ENCODE peak calls at places on chromosomes 4 and X, in five cellular contexts. One of them, this sample, is unnamed.

GRCh38 chr4:121272526-121272925 is 108.3 kb downstream of the QRFPR start:
- DNase-seq in MM.1S: peak
- DNase-seq in HCT116: no peak
- DNase-seq in SK-N-SH: no peak
- DNase-seq in neural progenitor cell: no peak
- DNase-seq in this sample: peak

GRCh38 chr4:87481342-87481741 is 47.8 kb downstream of the SPARCL1 start:
- DNase-seq in HCT116: no peak
- DNase-seq in SK-N-SH: no peak
- DNase-seq in neural progenitor cell: no peak
- DNase-seq in MM.1S: no peak
- DNase-seq in this sample: no peak

GRCh38 chr4:2881431-2881830 is 37.8 kb downstream of the ADD1 start:
- DNase-seq in MM.1S: no peak
- DNase-seq in SK-N-SH: no peak
- DNase-seq in HCT116: no peak
- DNase-seq in neural progenitor cell: no peak
- DNase-seq in this sample: no peak

GRCh38 chrX:21986596-21986995 is 45.5 kb upstream of the PHEX start:
- DNase-seq in HCT116: no peak
- DNase-seq in SK-N-SH: no peak
- DNase-seq in neural progenitor cell: no peak
- DNase-seq in MM.1S: no peak
- DNase-seq in this sample: peak

GRCh38 chr4:84529169-84529751 is 30.2 kb upstream of the NKX6-1 start:
- DNase-seq in neural progenitor cell: peak
- DNase-seq in HCT116: peak
- DNase-seq in SK-N-SH: peak
- DNase-seq in MM.1S: peak
- DNase-seq in this sample: peak

GRCh38 chrX:104913348-104913747 is 307.1 kb downstream of the TEX13A start:
- DNase-seq in SK-N-SH: peak
- DNase-seq in MM.1S: peak
- DNase-seq in HCT116: no peak
- DNase-seq in neural progenitor cell: peak
- DNase-seq in this sample: peak

GRCh38 chrX:18984381-18985185 is 669 bp upstream of the PHKA2 start:
- DNase-seq in SK-N-SH: peak
- DNase-seq in MM.1S: peak
- DNase-seq in neural progenitor cell: peak
- DNase-seq in HCT116: peak
- DNase-seq in this sample: peak

GRCh38 chrX:97756879-97757278 is 873.2 kb downstream of the RPA4 start:
- DNase-seq in neural progenitor cell: no peak
- DNase-seq in MM.1S: no peak
- DNase-seq in SK-N-SH: no peak
- DNase-seq in HCT116: no peak
- DNase-seq in this sample: no peak

GRCh38 chr4:169070071-169070894 is 60.2 kb upstream of the CBR4 start:
- DNase-seq in MM.1S: no peak
- DNase-seq in SK-N-SH: no peak
- DNase-seq in neural progenitor cell: peak
- DNase-seq in HCT116: peak
- DNase-seq in this sample: peak

GRCh38 chr4:52372269-52372668 is 286.8 kb downstream of the USP46 start:
- DNase-seq in SK-N-SH: no peak
- DNase-seq in neural progenitor cell: no peak
- DNase-seq in HCT116: no peak
- DNase-seq in MM.1S: no peak
- DNase-seq in this sample: no peak

GRCh38 chr4:176437756-176438155 is 118.0 kb downstream of the SPCS3 start:
- DNase-seq in HCT116: no peak
- DNase-seq in SK-N-SH: no peak
- DNase-seq in MM.1S: no peak
- DNase-seq in neural progenitor cell: no peak
- DNase-seq in this sample: peak

GRCh38 chrX:129013574-129013973 is 509.7 kb downstream of the SMARCA1 start:
- DNase-seq in neural progenitor cell: peak
- DNase-seq in HCT116: no peak
- DNase-seq in MM.1S: no peak
- DNase-seq in SK-N-SH: no peak
- DNase-seq in this sample: no peak

GRCh38 chr4:61837395-61837794 is 637.3 kb downstream of the ADGRL3 start:
- DNase-seq in MM.1S: no peak
- DNase-seq in SK-N-SH: no peak
- DNase-seq in HCT116: no peak
- DNase-seq in neural progenitor cell: no peak
- DNase-seq in this sample: peak

GRCh38 chr4:88720749-88721428 is 23.3 kb upstream of the NAP1L5 start:
- DNase-seq in neural progenitor cell: no peak
- DNase-seq in HCT116: no peak
- DNase-seq in SK-N-SH: no peak
- DNase-seq in MM.1S: no peak
- DNase-seq in this sample: no peak

GRCh38 chr4:123838426-123838825 is 441.8 kb downstream of the SPRY1 start:
- DNase-seq in neural progenitor cell: no peak
- DNase-seq in MM.1S: no peak
- DNase-seq in SK-N-SH: no peak
- DNase-seq in HCT116: no peak
- DNase-seq in this sample: peak

GRCh38 chrX:101229155-101229554 is 9.6 kb downstream of the DRP2 start:
- DNase-seq in SK-N-SH: no peak
- DNase-seq in MM.1S: no peak
- DNase-seq in HCT116: no peak
- DNase-seq in neural progenitor cell: no peak
- DNase-seq in this sample: peak

GRCh38 chrX:150517303-150517896 is 51.0 kb upstream of the MTM1 start:
- DNase-seq in HCT116: no peak
- DNase-seq in neural progenitor cell: no peak
- DNase-seq in MM.1S: no peak
- DNase-seq in SK-N-SH: no peak
- DNase-seq in this sample: no peak

GRCh38 chr4:163913571-163913970 is 419.1 kb downstream of the TMA16 start:
- DNase-seq in MM.1S: no peak
- DNase-seq in neural progenitor cell: no peak
- DNase-seq in SK-N-SH: no peak
- DNase-seq in HCT116: no peak
- DNase-seq in this sample: no peak

GRCh38 chr4:70895405-70895804 is 6.8 kb upstream of the MOB1B start:
- DNase-seq in MM.1S: no peak
- DNase-seq in neural progenitor cell: no peak
- DNase-seq in SK-N-SH: no peak
- DNase-seq in HCT116: no peak
- DNase-seq in this sample: no peak

GRCh38 chr4:3384391-3384770 is 57.4 kb upstream of the HGFAC start:
- DNase-seq in HCT116: no peak
- DNase-seq in neural progenitor cell: no peak
- DNase-seq in SK-N-SH: no peak
- DNase-seq in MM.1S: no peak
- DNase-seq in this sample: no peak

GRCh38 chrX:69215161-69215560 is 49.9 kb upstream of the PJA1 start:
- DNase-seq in MM.1S: no peak
- DNase-seq in neural progenitor cell: no peak
- DNase-seq in SK-N-SH: no peak
- DNase-seq in HCT116: no peak
- DNase-seq in this sample: no peak

GRCh38 chr4:153464068-153464467 is 2.1 kb upstream of the TMEM131L start:
- DNase-seq in SK-N-SH: no peak
- DNase-seq in HCT116: no peak
- DNase-seq in neural progenitor cell: no peak
- DNase-seq in MM.1S: no peak
- DNase-seq in this sample: peak

GRCh38 chrX:155888139-155888538 is 7.0 kb downstream of the VAMP7 start:
- DNase-seq in HCT116: peak
- DNase-seq in SK-N-SH: no peak
- DNase-seq in MM.1S: no peak
- DNase-seq in neural progenitor cell: no peak
- DNase-seq in this sample: peak

GRCh38 chr4:166491635-166492034 is 618.6 kb downstream of the TLL1 start:
- DNase-seq in neural progenitor cell: no peak
- DNase-seq in SK-N-SH: no peak
- DNase-seq in HCT116: no peak
- DNase-seq in MM.1S: no peak
- DNase-seq in this sample: no peak

GRCh38 chr4:2860391-2861348 is 17.0 kb downstream of the ADD1 start:
- DNase-seq in neural progenitor cell: peak
- DNase-seq in SK-N-SH: no peak
- DNase-seq in HCT116: no peak
- DNase-seq in MM.1S: no peak
- DNase-seq in this sample: no peak

GRCh38 chrX:31251336-31251735 is 179.5 kb upstream of the FTHL17 start:
- DNase-seq in SK-N-SH: no peak
- DNase-seq in neural progenitor cell: no peak
- DNase-seq in MM.1S: no peak
- DNase-seq in HCT116: no peak
- DNase-seq in this sample: no peak

GRCh38 chr4:177484613-177485021 is 42.4 kb upstream of the AGA start:
- DNase-seq in neural progenitor cell: no peak
- DNase-seq in HCT116: peak
- DNase-seq in MM.1S: no peak
- DNase-seq in SK-N-SH: no peak
- DNase-seq in this sample: peak

GRCh38 chr4:749771-750666 is 44.4 kb downstream of the PCGF3 start:
- DNase-seq in SK-N-SH: no peak
- DNase-seq in HCT116: no peak
- DNase-seq in MM.1S: no peak
- DNase-seq in neural progenitor cell: no peak
- DNase-seq in this sample: no peak

GRCh38 chrX:132488092-132488749 is 617 bp downstream of the MBNL3 start:
- DNase-seq in SK-N-SH: no peak
- DNase-seq in neural progenitor cell: no peak
- DNase-seq in MM.1S: peak
- DNase-seq in HCT116: no peak
- DNase-seq in this sample: peak

GRCh38 chr4:2445130-2445529 is 23.8 kb upstream of the RNF4 start:
- DNase-seq in HCT116: no peak
- DNase-seq in MM.1S: no peak
- DNase-seq in SK-N-SH: no peak
- DNase-seq in neural progenitor cell: no peak
- DNase-seq in this sample: no peak

GRCh38 chr4:30801876-30802275 is 81.7 kb downstream of the PCDH7 start:
- DNase-seq in SK-N-SH: no peak
- DNase-seq in MM.1S: no peak
- DNase-seq in neural progenitor cell: no peak
- DNase-seq in HCT116: no peak
- DNase-seq in this sample: no peak

DNA sequence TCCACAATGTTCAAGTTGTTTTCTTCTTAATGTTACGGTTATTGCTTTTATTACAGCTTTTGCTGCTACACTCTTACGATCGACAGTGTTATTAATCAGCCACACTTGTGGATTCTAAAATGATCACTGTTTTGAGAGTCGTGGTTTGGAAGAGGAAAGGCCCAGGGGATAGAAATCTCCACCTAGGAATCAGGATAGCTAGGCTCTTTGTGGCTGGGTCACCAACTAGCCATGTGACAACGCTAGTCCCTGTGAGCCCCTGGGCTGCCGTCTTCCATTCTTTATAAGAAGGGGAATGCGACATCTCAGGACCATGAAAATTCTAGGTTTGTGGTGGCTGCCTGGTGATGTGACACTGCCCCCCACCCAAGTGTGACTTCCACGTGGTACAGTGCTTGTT is 380 bp downstream of the SLC34A2 start:
- DNase-seq in MM.1S: no peak
- DNase-seq in SK-N-SH: no peak
- DNase-seq in HCT116: no peak
- DNase-seq in neural progenitor cell: no peak
- DNase-seq in this sample: no peak
- H3K4me3 ChIP-seq in MM.1S: no peak
- H3K4me3 ChIP-seq in SK-N-SH: no peak
- H3K4me3 ChIP-seq in HCT116: no peak
- H3K4me3 ChIP-seq in neural progenitor cell: peak
- H3K4me3 ChIP-seq in this sample: no peak

GRCh38 chr4:157204634-157205244 is 15.8 kb upstream of the GRIA2 start:
- DNase-seq in MM.1S: peak
- DNase-seq in SK-N-SH: peak
- DNase-seq in neural progenitor cell: peak
- DNase-seq in HCT116: peak
- DNase-seq in this sample: peak
- H2AFZ ChIP-seq in MM.1S: peak
- H2AFZ ChIP-seq in SK-N-SH: no peak
- H2AFZ ChIP-seq in neural progenitor cell: peak
- H2AFZ ChIP-seq in HCT116: no peak
- H2AFZ ChIP-seq in this sample: no peak

DNA sequence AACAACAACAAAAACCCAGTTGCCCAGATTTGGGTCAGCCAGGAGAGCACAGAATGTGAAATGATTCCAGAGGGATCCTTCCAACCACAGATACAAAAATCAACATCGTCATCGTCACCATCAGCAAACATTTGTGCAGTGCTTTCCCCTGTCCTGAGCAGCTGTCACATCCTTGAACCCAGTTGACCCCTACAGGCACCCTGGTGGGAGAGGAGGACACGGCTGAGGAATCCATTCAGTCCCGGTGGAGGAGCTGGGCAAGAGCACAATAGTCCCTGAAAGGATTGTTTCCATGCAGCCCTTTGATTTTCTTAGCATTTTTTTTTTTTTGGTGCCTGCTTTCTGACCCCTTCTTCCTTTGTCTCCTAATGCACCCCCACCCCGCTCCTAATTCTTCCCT is 37.1 kb upstream of the STX18 start:
- DNase-seq in MM.1S: no peak
- DNase-seq in SK-N-SH: no peak
- DNase-seq in neural progenitor cell: peak
- DNase-seq in HCT116: no peak
- DNase-seq in this sample: no peak
- TF ChIP-seq EZH2phosphoT487 in MM.1S: no peak
- TF ChIP-seq EZH2phosphoT487 in SK-N-SH: no peak
- TF ChIP-seq EZH2phosphoT487 in neural progenitor cell: no peak
- TF ChIP-seq EZH2phosphoT487 in HCT116: no peak
- TF ChIP-seq EZH2phosphoT487 in this sample: no peak

GRCh38 chrX:49190783-49191032 is 4.5 kb upstream of the PRICKLE3 start:
- DNase-seq in neural progenitor cell: no peak
- DNase-seq in MM.1S: no peak
- DNase-seq in SK-N-SH: no peak
- DNase-seq in HCT116: no peak
- DNase-seq in this sample: no peak
- H3K4me3 ChIP-seq in neural progenitor cell: peak
- H3K4me3 ChIP-seq in MM.1S: peak
- H3K4me3 ChIP-seq in SK-N-SH: peak
- H3K4me3 ChIP-seq in HCT116: peak
- H3K4me3 ChIP-seq in this sample: peak